ENCODE peak calls at places on chromosomes 13 and 19, in four cellular contexts. One of them, this sample, is unnamed.

GRCh38 chr13:91133941-91134772 is 213.3 kb upstream of the MIR17HG start:
- DNase-seq in breast epithelium: peak; percentile 37
- DNase-seq in H54: peak; percentile 14
- DNase-seq in heart right ventricle: peak; percentile 48
- DNase-seq in this sample: no peak

GRCh38 chr13:101489635-101490034 is 37.2 kb downstream of the ITGBL1 start:
- DNase-seq in heart right ventricle: no peak
- DNase-seq in breast epithelium: no peak
- DNase-seq in H54: peak; percentile 38
- DNase-seq in this sample: no peak

GRCh38 chr19:37845932-37846331 is 60.5 kb downstream of the WDR87 start:
- DNase-seq in breast epithelium: no peak
- DNase-seq in H54: no peak
- DNase-seq in heart right ventricle: no peak
- DNase-seq in this sample: no peak

GRCh38 chr13:101397742-101398141 is 18.6 kb downstream of the NALCN start:
- DNase-seq in heart right ventricle: no peak
- DNase-seq in breast epithelium: no peak
- DNase-seq in H54: peak; percentile 71
- DNase-seq in this sample: no peak

GRCh38 chr13:110377178-110378175 is 70.4 kb downstream of the COL4A2 start:
- DNase-seq in breast epithelium: no peak
- DNase-seq in H54: no peak
- DNase-seq in heart right ventricle: no peak
- DNase-seq in this sample: no peak

GRCh38 chr19:50994129-50994528 is 7.3 kb downstream of the KLK8 start:
- DNase-seq in breast epithelium: no peak
- DNase-seq in H54: no peak
- DNase-seq in heart right ventricle: no peak
- DNase-seq in this sample: no peak

GRCh38 chr19:49151339-49152217 is 3.6 kb downstream of the HRC start:
- DNase-seq in H54: no peak
- DNase-seq in heart right ventricle: peak; percentile 57
- DNase-seq in breast epithelium: peak; percentile 93
- DNase-seq in this sample: no peak

GRCh38 chr13:44855860-44856259 is 133.4 kb downstream of the NUFIP1 start:
- DNase-seq in H54: no peak
- DNase-seq in heart right ventricle: no peak
- DNase-seq in breast epithelium: no peak
- DNase-seq in this sample: no peak

GRCh38 chr19:5700455-5701092 is 10.5 kb downstream of the RPL36 start:
- DNase-seq in breast epithelium: no peak
- DNase-seq in heart right ventricle: no peak
- DNase-seq in H54: no peak
- DNase-seq in this sample: no peak

GRCh38 chr13:107846642-107847041 is 368.7 kb downstream of the LIG4 start:
- DNase-seq in breast epithelium: no peak
- DNase-seq in H54: no peak
- DNase-seq in heart right ventricle: no peak
- DNase-seq in this sample: no peak

GRCh38 chr13:48828962-48829405 is 146.7 kb upstream of the FNDC3A start:
- DNase-seq in heart right ventricle: no peak
- DNase-seq in breast epithelium: no peak
- DNase-seq in H54: no peak
- DNase-seq in this sample: no peak

GRCh38 chr13:20258208-20258962 is 26.3 kb upstream of the GJB6 start:
- DNase-seq in heart right ventricle: no peak
- DNase-seq in breast epithelium: no peak
- DNase-seq in H54: no peak
- DNase-seq in this sample: no peak

GRCh38 chr13:39144941-39145533 is 106.8 kb downstream of the NHLRC3 start:
- DNase-seq in breast epithelium: peak; percentile 43
- DNase-seq in heart right ventricle: peak; percentile 72
- DNase-seq in H54: peak; percentile 5
- DNase-seq in this sample: no peak

GRCh38 chr13:71842003-71842402 is 25.0 kb downstream of the DACH1 start:
- DNase-seq in breast epithelium: no peak
- DNase-seq in H54: no peak
- DNase-seq in heart right ventricle: no peak
- DNase-seq in this sample: no peak

GRCh38 chr13:106796280-106797047 is 228.5 kb upstream of the ARGLU1 start:
- DNase-seq in heart right ventricle: no peak
- DNase-seq in H54: no peak
- DNase-seq in breast epithelium: no peak
- DNase-seq in this sample: no peak

GRCh38 chr19:43639507-43640423 is at the start of gene CADM4:
- DNase-seq in H54: no peak
- DNase-seq in heart right ventricle: peak; percentile 16
- DNase-seq in breast epithelium: peak; percentile 27
- DNase-seq in this sample: peak; percentile 43

This sample was measured in activated T-helper 1 cell treated with Interleukin-2 at 50 U/mL for 16 hours.